ENCODE peak calls at places on chromosomes 16 and 17, in seven cellular contexts. Z, K, D, I, E, N and B are unnamed samples.

GRCh38 chr16:56041556-56042140 is 149.6 kb upstream of the GNAO1 start:
- DNase-seq in I (peak), E (peak), N (peak), Z (no peak), D (peak), K (peak), B (no peak)

GRCh38 chr16:66678314-66678713 is 18.2 kb downstream of the CMTM4 start:
- DNase-seq in N (no peak), K (no peak), E (no peak), Z (no peak), D (no peak), I (no peak), B (no peak)

GRCh38 chr17:549197-550040 is 165.2 kb downstream of the VPS53 start:
- DNase-seq in I (no peak), E (no peak), Z (no peak), K (peak), D (peak), N (no peak), B (peak)

GRCh38 chr17:79220715-79221291 is 146.2 kb downstream of the ENGASE start:
- DNase-seq in K (no peak), N (no peak), D (no peak), Z (no peak), E (no peak), I (no peak), B (no peak)

GRCh38 chr16:64409762-64410161 is 712.1 kb downstream of the CDH11 start:
- DNase-seq in D (no peak), I (no peak), K (no peak), N (no peak), Z (no peak), E (no peak), B (no peak)

GRCh38 chr17:1455291-1455747 is 713 bp downstream of the CRK start:
- DNase-seq in Z (no peak), D (peak), I (peak), E (peak), N (peak), K (no peak), B (peak)

GRCh38 chr17:19958023-19958422 is 19.6 kb downstream of the AKAP10 start:
- DNase-seq in N (no peak), I (peak), K (no peak), E (no peak), D (peak), Z (no peak), B (peak)

GRCh38 chr17:31398381-31399275 is 7.2 kb downstream of the RAB11FIP4 start:
- DNase-seq in E (no peak), N (no peak), Z (no peak), I (no peak), D (no peak), K (peak), B (no peak)

GRCh38 chr16:83044589-83044988 is 417.8 kb downstream of the CDH13 start:
- DNase-seq in I (no peak), D (no peak), E (no peak), Z (no peak), N (no peak), K (no peak), B (no peak)

GRCh38 chr17:28147026-28147425 is 104.5 kb downstream of the NLK start:
- DNase-seq in N (no peak), I (no peak), D (no peak), K (no peak), Z (no peak), E (peak), B (no peak)

GRCh38 chr16:75580-76501 is 2.2 kb upstream of the MPG start:
- DNase-seq in D (peak), K (no peak), Z (no peak), E (no peak), I (peak), N (no peak), B (peak)

GRCh38 chr16:11562411-11562810 is 24.3 kb downstream of the LITAF start:
- DNase-seq in N (no peak), D (no peak), K (no peak), Z (no peak), I (peak), E (no peak), B (no peak)

GRCh38 chr16:27289669-27290068 is 21.1 kb upstream of the NSMCE1 start:
- DNase-seq in Z (no peak), K (no peak), D (peak), I (no peak), N (no peak), E (no peak), B (no peak)

GRCh38 chr17:49518346-49519078 is 23.4 kb downstream of the NGFR start:
- DNase-seq in Z (no peak), D (no peak), N (no peak), E (no peak), I (no peak), K (no peak), B (no peak)

GRCh38 chr16:89495121-89495520 is 4.8 kb upstream of the ANKRD11 start:
- DNase-seq in K (no peak), D (peak), E (no peak), Z (no peak), N (no peak), I (no peak), B (peak)

GRCh38 chr16:12323007-12323699 is 346.6 kb downstream of the SNX29 start:
- DNase-seq in K (no peak), Z (no peak), N (no peak), I (no peak), E (no peak), D (peak), B (no peak)

GRCh38 chr17:79988163-79988971 is 47.3 kb downstream of the TBC1D16 start:
- DNase-seq in E (peak), I (peak), D (peak), K (no peak), N (peak), Z (no peak), B (peak)

GRCh38 chr16:55329791-55330190 is 5.8 kb downstream of the IRX6 start:
- DNase-seq in I (no peak), D (no peak), Z (no peak), N (no peak), K (no peak), E (no peak), B (no peak)

GRCh38 chr16:72013888-72014538 is 5.5 kb downstream of the DHODH start:
- DNase-seq in K (no peak), I (no peak), D (no peak), N (no peak), E (no peak), Z (no peak), B (peak)